ENCODE peak calls at places on chromosomes 3 and 15, in five cellular contexts. X is LHCN-M2, J is brain microvascular endothelial cell, W is SK-MEL-5, H is mesendoderm. L is an unnamed sample.

GRCh38 chr15:45522931-45523331 is 376 bp upstream of the SLC30A4 start:
- DNase-seq in X (no peak), J (peak), W (peak), H (peak), L (no peak)

GRCh38 chr3:113695818-113696645 is at the start of gene USF3:
- DNase-seq in X (peak), J (peak), W (peak), H (peak), L (peak)

GRCh38 chr3:174859109-174859735 is at the start of gene NAALADL2:
- DNase-seq in X (no peak), J (no peak), W (no peak), H (peak), L (no peak)

GRCh38 chr3:15108082-15108545 is 9.2 kb upstream of the RBSN start:
- DNase-seq in X (peak), J (peak), W (peak), H (peak), L (peak)

GRCh38 chr3:126100688-126101301 is 16.9 kb upstream of the SLC41A3 start:
- DNase-seq in X (peak), J (no peak), W (no peak), H (no peak), L (peak)

GRCh38 chr3:36212291-36212690 is 168.0 kb upstream of the STAC start:
- DNase-seq in X (peak), J (peak), W (no peak), H (no peak), L (peak)

GRCh38 chr3:194906970-194907629 is 221.4 kb downstream of the FAM43A start:
- DNase-seq in X (no peak), J (no peak), W (peak), H (peak), L (peak)

GRCh38 chr15:96457852-96458251 is 127.4 kb downstream of the NR2F2 start:
- DNase-seq in X (no peak), J (no peak), W (no peak), H (no peak), L (no peak)

GRCh38 chr3:156677120-156677479 is 2.7 kb downstream of the TIPARP start:
- DNase-seq in X (no peak), J (no peak), W (no peak), H (no peak), L (no peak)

GRCh38 chr3:195259146-195259563 is 11.8 kb downstream of the XXYLT1 start:
- DNase-seq in X (no peak), J (peak), W (no peak), H (peak), L (no peak)

GRCh38 chr3:7536921-7537320 is 676.0 kb downstream of the GRM7 start:
- DNase-seq in X (no peak), J (no peak), W (no peak), H (no peak), L (no peak)

GRCh38 chr3:38738630-38739395 is 77.2 kb downstream of the SCN10A start:
- DNase-seq in X (peak), J (peak), W (peak), H (peak), L (peak)

GRCh38 chr3:51798561-51798960 is 19.5 kb upstream of the IQCF6 start:
- DNase-seq in X (no peak), J (no peak), W (peak), H (peak), L (peak)